ENCODE peak calls at places on chromosomes 6 and 20, in ten cellular contexts. One of them, this sample, is unnamed.

GRCh38 chr6:24908555-24908954 is 27.2 kb downstream of the RIPOR2 start:
- DNase-seq in body of pancreas: no peak
- DNase-seq in HepG2: no peak
- DNase-seq in right lobe of liver: no peak
- DNase-seq in heart left ventricle: no peak
- DNase-seq in HCT116: no peak
- DNase-seq in transverse colon: no peak
- DNase-seq in suprapubic skin: no peak
- DNase-seq in uterus: peak
- DNase-seq in NB4: no peak
- DNase-seq in this sample: no peak

GRCh38 chr6:158468666-158469065 is 91.2 kb upstream of the TMEM181 start:
- DNase-seq in body of pancreas: no peak
- DNase-seq in HepG2: no peak
- DNase-seq in right lobe of liver: no peak
- DNase-seq in heart left ventricle: no peak
- DNase-seq in HCT116: no peak
- DNase-seq in transverse colon: peak
- DNase-seq in suprapubic skin: no peak
- DNase-seq in uterus: no peak
- DNase-seq in NB4: peak
- DNase-seq in this sample: no peak

GRCh38 chr20:45427236-45428149 is 11.6 kb downstream of the PIGT start:
- DNase-seq in body of pancreas: peak
- DNase-seq in HepG2: no peak
- DNase-seq in right lobe of liver: no peak
- DNase-seq in heart left ventricle: no peak
- DNase-seq in HCT116: no peak
- DNase-seq in transverse colon: peak
- DNase-seq in suprapubic skin: no peak
- DNase-seq in uterus: no peak
- DNase-seq in NB4: no peak
- DNase-seq in this sample: peak

GRCh38 chr6:83216806-83217205 is 23.6 kb downstream of the RWDD2A start:
- DNase-seq in body of pancreas: no peak
- DNase-seq in HepG2: no peak
- DNase-seq in right lobe of liver: no peak
- DNase-seq in heart left ventricle: no peak
- DNase-seq in HCT116: no peak
- DNase-seq in transverse colon: no peak
- DNase-seq in suprapubic skin: no peak
- DNase-seq in uterus: no peak
- DNase-seq in NB4: no peak
- DNase-seq in this sample: no peak

GRCh38 chr6:5287205-5287965 is 26.1 kb downstream of the FARS2 start:
- DNase-seq in body of pancreas: no peak
- DNase-seq in HepG2: no peak
- DNase-seq in right lobe of liver: no peak
- DNase-seq in heart left ventricle: no peak
- DNase-seq in HCT116: no peak
- DNase-seq in transverse colon: no peak
- DNase-seq in suprapubic skin: no peak
- DNase-seq in uterus: no peak
- DNase-seq in NB4: peak
- DNase-seq in this sample: no peak

GRCh38 chr6:1377526-1378223 is 11.7 kb upstream of the FOXF2 start:
- DNase-seq in body of pancreas: no peak
- DNase-seq in HepG2: no peak
- DNase-seq in right lobe of liver: no peak
- DNase-seq in heart left ventricle: no peak
- DNase-seq in HCT116: no peak
- DNase-seq in transverse colon: no peak
- DNase-seq in suprapubic skin: no peak
- DNase-seq in uterus: no peak
- DNase-seq in NB4: no peak
- DNase-seq in this sample: no peak

GRCh38 chr6:35160642-35161041 is 19.5 kb upstream of the TCP11 start:
- DNase-seq in body of pancreas: no peak
- DNase-seq in HepG2: no peak
- DNase-seq in right lobe of liver: no peak
- DNase-seq in heart left ventricle: no peak
- DNase-seq in HCT116: no peak
- DNase-seq in transverse colon: no peak
- DNase-seq in suprapubic skin: peak
- DNase-seq in uterus: no peak
- DNase-seq in NB4: no peak
- DNase-seq in this sample: no peak

GRCh38 chr6:38389875-38390274 is 249.9 kb downstream of the BTBD9 start:
- DNase-seq in body of pancreas: no peak
- DNase-seq in HepG2: no peak
- DNase-seq in right lobe of liver: no peak
- DNase-seq in heart left ventricle: no peak
- DNase-seq in HCT116: no peak
- DNase-seq in transverse colon: no peak
- DNase-seq in suprapubic skin: no peak
- DNase-seq in uterus: no peak
- DNase-seq in NB4: no peak
- DNase-seq in this sample: no peak

DNA sequence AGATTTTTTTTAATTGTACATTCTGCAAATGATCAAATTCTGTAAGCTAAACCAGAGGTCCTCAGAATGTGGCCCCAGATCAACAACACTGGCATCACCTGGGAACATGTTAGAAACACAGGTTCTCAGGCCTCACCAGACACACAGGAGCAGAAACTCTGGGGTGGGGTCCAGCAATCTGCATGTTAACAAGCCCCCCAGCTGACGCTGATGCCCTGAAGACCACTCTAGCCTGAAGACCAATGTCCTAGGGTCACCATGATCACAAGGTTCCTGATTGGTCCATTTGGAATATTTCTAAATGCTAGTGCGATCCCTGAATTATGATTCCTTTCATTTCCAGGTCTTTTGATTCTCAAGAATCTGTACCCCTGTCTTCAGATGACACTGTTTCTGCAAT is 2.4 kb upstream of the LY86 start:
- DNase-seq in body of pancreas: no peak
- DNase-seq in HepG2: no peak
- DNase-seq in right lobe of liver: no peak
- DNase-seq in heart left ventricle: no peak
- DNase-seq in HCT116: no peak
- DNase-seq in transverse colon: no peak
- DNase-seq in suprapubic skin: no peak
- DNase-seq in uterus: no peak
- DNase-seq in NB4: no peak
- DNase-seq in this sample: no peak
- TF ChIP-seq POLR2A in body of pancreas: no peak
- TF ChIP-seq POLR2A in HepG2: no peak
- TF ChIP-seq POLR2A in right lobe of liver: no peak
- TF ChIP-seq POLR2A in heart left ventricle: no peak
- TF ChIP-seq POLR2A in HCT116: no peak
- TF ChIP-seq POLR2A in transverse colon: no peak
- TF ChIP-seq POLR2A in suprapubic skin: no peak
- TF ChIP-seq POLR2A in uterus: no peak
- TF ChIP-seq POLR2A in NB4: no peak
- TF ChIP-seq POLR2A in this sample: no peak

GRCh38 chr20:50428463-50428828 is 81.7 kb upstream of the PTPN1 start:
- DNase-seq in body of pancreas: no peak
- DNase-seq in HepG2: no peak
- DNase-seq in right lobe of liver: no peak
- DNase-seq in heart left ventricle: no peak
- DNase-seq in HCT116: no peak
- DNase-seq in transverse colon: no peak
- DNase-seq in suprapubic skin: no peak
- DNase-seq in uterus: no peak
- DNase-seq in NB4: no peak
- DNase-seq in this sample: no peak

GRCh38 chr20:50425076-50425475 is 85.1 kb upstream of the PTPN1 start:
- DNase-seq in body of pancreas: no peak
- DNase-seq in HepG2: peak
- DNase-seq in right lobe of liver: no peak
- DNase-seq in heart left ventricle: no peak
- DNase-seq in HCT116: peak
- DNase-seq in transverse colon: no peak
- DNase-seq in suprapubic skin: no peak
- DNase-seq in uterus: no peak
- DNase-seq in NB4: peak
- DNase-seq in this sample: peak

GRCh38 chr20:50429412-50429811 is 80.8 kb upstream of the PTPN1 start:
- DNase-seq in body of pancreas: no peak
- DNase-seq in HepG2: no peak
- DNase-seq in right lobe of liver: no peak
- DNase-seq in heart left ventricle: no peak
- DNase-seq in HCT116: no peak
- DNase-seq in transverse colon: no peak
- DNase-seq in suprapubic skin: no peak
- DNase-seq in uterus: no peak
- DNase-seq in NB4: no peak
- DNase-seq in this sample: no peak

GRCh38 chr20:50426865-50427739 is 83.1 kb upstream of the PTPN1 start:
- DNase-seq in body of pancreas: no peak
- DNase-seq in HepG2: no peak
- DNase-seq in right lobe of liver: no peak
- DNase-seq in heart left ventricle: no peak
- DNase-seq in HCT116: no peak
- DNase-seq in transverse colon: no peak
- DNase-seq in suprapubic skin: no peak
- DNase-seq in uterus: no peak
- DNase-seq in NB4: no peak
- DNase-seq in this sample: no peak

DNA sequence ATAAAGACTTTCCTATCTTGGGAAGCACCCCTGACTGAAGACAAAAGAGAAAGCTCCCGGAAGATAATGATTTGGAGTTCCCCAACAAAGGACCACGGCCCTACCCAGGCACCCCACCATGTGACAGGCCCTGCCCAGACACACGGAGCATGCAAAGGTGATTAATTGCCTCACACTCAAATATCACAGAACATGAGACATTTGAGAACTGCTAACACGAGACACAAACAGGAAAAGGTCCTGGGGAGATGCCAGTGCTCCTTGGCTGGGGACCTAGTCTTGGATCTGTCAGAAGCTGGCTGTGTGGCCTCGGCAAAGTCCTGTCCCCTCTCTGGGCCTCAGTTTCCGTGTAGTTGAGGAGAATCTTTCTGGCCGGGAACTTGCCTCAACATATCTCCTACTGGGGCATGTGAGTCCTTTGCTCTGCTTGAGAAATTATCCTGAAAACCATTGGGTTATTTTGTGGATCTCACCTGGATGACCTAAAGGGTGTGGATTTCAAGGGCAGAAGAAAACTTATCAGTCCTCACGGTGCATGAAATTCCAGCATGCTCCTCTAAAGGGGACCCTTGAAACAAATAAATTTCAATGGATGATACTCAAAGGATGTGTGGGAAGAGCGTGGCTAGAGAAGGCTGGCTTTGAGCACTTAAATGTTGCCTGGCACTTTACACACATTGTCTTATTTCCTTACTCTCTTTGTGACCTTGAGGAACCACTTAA is 82.3 kb upstream of the PTPN1 start:
- DNase-seq in body of pancreas: peak
- DNase-seq in HepG2: no peak
- DNase-seq in right lobe of liver: no peak
- DNase-seq in heart left ventricle: no peak
- DNase-seq in HCT116: no peak
- DNase-seq in transverse colon: no peak
- DNase-seq in suprapubic skin: no peak
- DNase-seq in uterus: peak
- DNase-seq in NB4: no peak
- DNase-seq in this sample: no peak
- TF ChIP-seq POLR2A in body of pancreas: no peak
- TF ChIP-seq POLR2A in HepG2: no peak
- TF ChIP-seq POLR2A in right lobe of liver: no peak
- TF ChIP-seq POLR2A in heart left ventricle: no peak
- TF ChIP-seq POLR2A in HCT116: no peak
- TF ChIP-seq POLR2A in transverse colon: no peak
- TF ChIP-seq POLR2A in suprapubic skin: no peak
- TF ChIP-seq POLR2A in uterus: no peak
- TF ChIP-seq POLR2A in NB4: no peak
- TF ChIP-seq POLR2A in this sample: no peak

DNA sequence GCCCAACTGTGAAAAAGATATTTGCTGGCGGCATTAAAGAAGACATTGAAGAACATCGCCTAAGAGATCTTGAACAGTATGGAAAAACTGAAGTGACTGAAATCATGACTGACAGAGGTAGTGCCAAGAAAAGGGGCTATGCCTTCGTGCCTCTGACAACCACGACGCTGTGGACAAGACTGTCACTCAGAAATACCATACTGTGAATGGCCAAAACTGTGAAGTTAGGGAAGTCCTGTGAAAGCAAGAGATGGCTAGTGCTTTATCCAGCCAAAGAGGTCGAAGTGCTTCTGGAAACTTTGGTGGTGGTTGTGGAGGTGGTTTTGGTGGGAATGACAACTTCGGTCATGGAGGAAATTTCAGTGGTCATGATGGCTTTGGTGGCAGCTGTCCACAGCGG is 7.5 kb downstream of the SFT2D1 start:
- DNase-seq in body of pancreas: no peak
- DNase-seq in HepG2: no peak
- DNase-seq in right lobe of liver: no peak
- DNase-seq in heart left ventricle: no peak
- DNase-seq in HCT116: no peak
- DNase-seq in transverse colon: no peak
- DNase-seq in suprapubic skin: no peak
- DNase-seq in uterus: no peak
- DNase-seq in NB4: no peak
- DNase-seq in this sample: no peak
- TF ChIP-seq POLR2A in body of pancreas: no peak
- TF ChIP-seq POLR2A in HepG2: no peak
- TF ChIP-seq POLR2A in right lobe of liver: no peak
- TF ChIP-seq POLR2A in heart left ventricle: no peak
- TF ChIP-seq POLR2A in HCT116: no peak
- TF ChIP-seq POLR2A in transverse colon: no peak
- TF ChIP-seq POLR2A in suprapubic skin: no peak
- TF ChIP-seq POLR2A in uterus: no peak
- TF ChIP-seq POLR2A in NB4: no peak
- TF ChIP-seq POLR2A in this sample: no peak

GRCh38 chr6:32936247-32937152 is 4.3 kb downstream of the HLA-DMB start:
- DNase-seq in body of pancreas: no peak
- DNase-seq in HepG2: no peak
- DNase-seq in right lobe of liver: no peak
- DNase-seq in heart left ventricle: no peak
- DNase-seq in HCT116: no peak
- DNase-seq in transverse colon: no peak
- DNase-seq in suprapubic skin: no peak
- DNase-seq in uterus: no peak
- DNase-seq in NB4: no peak
- DNase-seq in this sample: no peak

GRCh38 chr6:32935551-32936246 is 5.1 kb downstream of the HLA-DMB start:
- DNase-seq in body of pancreas: no peak
- DNase-seq in HepG2: no peak
- DNase-seq in right lobe of liver: no peak
- DNase-seq in heart left ventricle: no peak
- DNase-seq in HCT116: no peak
- DNase-seq in transverse colon: no peak
- DNase-seq in suprapubic skin: no peak
- DNase-seq in uterus: no peak
- DNase-seq in NB4: no peak
- DNase-seq in this sample: no peak

GRCh38 chr6:32932132-32932868 is 8.5 kb downstream of the HLA-DMB start:
- DNase-seq in body of pancreas: no peak
- DNase-seq in HepG2: no peak
- DNase-seq in right lobe of liver: no peak
- DNase-seq in heart left ventricle: no peak
- DNase-seq in HCT116: no peak
- DNase-seq in transverse colon: no peak
- DNase-seq in suprapubic skin: no peak
- DNase-seq in uterus: no peak
- DNase-seq in NB4: no peak
- DNase-seq in this sample: no peak

GRCh38 chr6:32931211-32931610 is 9.6 kb downstream of the HLA-DMB start:
- DNase-seq in body of pancreas: no peak
- DNase-seq in HepG2: no peak
- DNase-seq in right lobe of liver: no peak
- DNase-seq in heart left ventricle: no peak
- DNase-seq in HCT116: no peak
- DNase-seq in transverse colon: no peak
- DNase-seq in suprapubic skin: no peak
- DNase-seq in uterus: no peak
- DNase-seq in NB4: no peak
- DNase-seq in this sample: no peak

GRCh38 chr6:32933661-32934085 is 7.2 kb downstream of the HLA-DMB start:
- DNase-seq in body of pancreas: peak
- DNase-seq in HepG2: peak
- DNase-seq in right lobe of liver: peak
- DNase-seq in heart left ventricle: peak
- DNase-seq in HCT116: peak
- DNase-seq in transverse colon: peak
- DNase-seq in suprapubic skin: no peak
- DNase-seq in uterus: peak
- DNase-seq in NB4: peak
- DNase-seq in this sample: peak
- TF ChIP-seq POLR2A in body of pancreas: no peak
- TF ChIP-seq POLR2A in HepG2: no peak
- TF ChIP-seq POLR2A in right lobe of liver: no peak
- TF ChIP-seq POLR2A in heart left ventricle: no peak
- TF ChIP-seq POLR2A in HCT116: no peak
- TF ChIP-seq POLR2A in transverse colon: no peak
- TF ChIP-seq POLR2A in suprapubic skin: no peak
- TF ChIP-seq POLR2A in uterus: no peak
- TF ChIP-seq POLR2A in NB4: no peak
- TF ChIP-seq POLR2A in this sample: no peak